ENCODE peak calls at places on chromosomes 16 and 17, in ten cellular contexts. W, J, T, C, Q, K, D, V, A and S are unnamed samples.
A peak's percentile ranks its signal among the peaks of the same experiment; 100 is the strongest.

GRCh38 chr17:43543300-43543699 is 2.8 kb downstream of the ETV4 start:
- DNase-seq in V (no peak), W (no peak), D (no peak), T (no peak), Q (no peak), K (no peak), J (no peak), A (no peak), C (no peak), S (no peak)

GRCh38 chr17:12952012-12952411 is 65.8 kb downstream of the ELAC2 start:
- DNase-seq in A (no peak), W (no peak), D (no peak), V (no peak), J (no peak), C (no peak), K (no peak), Q (no peak), T (no peak), S (no peak)

GRCh38 chr16:53999841-54000240 is 286.7 kb downstream of the IRX3 start:
- DNase-seq in T (no peak), K (peak; percentile 12), D (no peak), V (no peak), W (no peak), J (no peak), Q (no peak), C (no peak), A (no peak), S (no peak)

GRCh38 chr16:87422106-87422505 is 30.0 kb downstream of the MAP1LC3B start:
- DNase-seq in V (no peak), A (no peak), T (no peak), Q (no peak), C (no peak), W (no peak), K (no peak), D (no peak), J (no peak), S (no peak)

GRCh38 chr16:525520-526180 is 1.9 kb upstream of the CAPN15 start:
- DNase-seq in A (no peak), T (no peak), K (peak; percentile 82), J (no peak), W (peak; percentile 50), V (peak; percentile 66), C (no peak), Q (no peak), D (no peak), S (peak; percentile 68)

GRCh38 chr17:74475189-74475588 is 8.8 kb downstream of the CD300A start:
- DNase-seq in Q (no peak), T (no peak), W (no peak), A (no peak), C (no peak), V (no peak), K (no peak), J (no peak), D (no peak), S (no peak)

GRCh38 chr17:19401321-19402010 is 9.6 kb upstream of the RNF112 start:
- DNase-seq in A (no peak), W (no peak), T (no peak), V (no peak), J (no peak), K (no peak), C (no peak), D (no peak), Q (no peak), S (no peak)

GRCh38 chr17:82795615-82796014 is 43.8 kb downstream of the TBCD start:
- DNase-seq in W (no peak), D (no peak), A (no peak), Q (no peak), T (no peak), V (no peak), K (no peak), J (no peak), C (no peak), S (no peak)

GRCh38 chr17:81371910-81372760 is 23.1 kb upstream of the BAHCC1 start:
- DNase-seq in A (no peak), W (no peak), Q (peak; percentile 88), D (no peak), C (no peak), V (peak; percentile 68), J (no peak), K (no peak), T (no peak), S (no peak)

GRCh38 chr17:48892940-48893645 is 506 bp downstream of the ATP5MC1 start:
- DNase-seq in C (no peak), T (no peak), J (no peak), W (no peak), K (no peak), D (no peak), A (no peak), V (no peak), Q (peak; percentile 65), S (no peak)

GRCh38 chr17:55527520-55528118 is 16.4 kb upstream of the SMIM36 start:
- DNase-seq in K (peak; percentile 47), J (no peak), W (peak; percentile 44), Q (peak; percentile 82), D (peak; percentile 25), T (peak; percentile 13), V (no peak), A (no peak), C (peak; percentile 39), S (peak; percentile 36)

GRCh38 chr16:86437348-86437747 is 73.0 kb upstream of the FOXF1 start:
- DNase-seq in K (no peak), Q (no peak), C (no peak), T (no peak), W (no peak), D (no peak), V (no peak), J (no peak), A (no peak), S (no peak)

GRCh38 chr17:76736349-76737081 is 616 bp downstream of the SRSF2 start:
- DNase-seq in Q (peak; percentile 86), T (peak; percentile 40), C (peak; percentile 46), D (peak; percentile 51), A (peak; percentile 94), J (no peak), K (peak; percentile 57), V (peak; percentile 91), W (no peak), S (peak; percentile 66)
- TF ChIP-seq CTCF in Q (peak; percentile 47), T (no peak), C (peak; percentile 50), D (no peak), A (no peak), J (no peak), K (peak; percentile 24), V (no peak), W (peak; percentile 30), S (peak; percentile 17)

GRCh38 chr16:84068041-84068440 is 25.4 kb upstream of the SLC38A8 start:
- DNase-seq in T (no peak), A (no peak), V (no peak), W (no peak), K (no peak), J (no peak), D (no peak), C (no peak), Q (no peak), S (no peak)
- TF ChIP-seq CTCF in T (no peak), A (no peak), V (no peak), W (no peak), K (no peak), J (no peak), D (no peak), C (no peak), Q (no peak), S (no peak)

GRCh38 chr17:50499270-50499669 is 9.0 kb upstream of the MYCBPAP start:
- DNase-seq in K (no peak), Q (no peak), C (no peak), W (no peak), V (no peak), A (no peak), D (no peak), J (no peak), T (no peak), S (no peak)
- TF ChIP-seq CTCF in K (no peak), Q (no peak), C (no peak), W (no peak), V (no peak), A (no peak), D (no peak), J (no peak), T (no peak), S (no peak)

DNA sequence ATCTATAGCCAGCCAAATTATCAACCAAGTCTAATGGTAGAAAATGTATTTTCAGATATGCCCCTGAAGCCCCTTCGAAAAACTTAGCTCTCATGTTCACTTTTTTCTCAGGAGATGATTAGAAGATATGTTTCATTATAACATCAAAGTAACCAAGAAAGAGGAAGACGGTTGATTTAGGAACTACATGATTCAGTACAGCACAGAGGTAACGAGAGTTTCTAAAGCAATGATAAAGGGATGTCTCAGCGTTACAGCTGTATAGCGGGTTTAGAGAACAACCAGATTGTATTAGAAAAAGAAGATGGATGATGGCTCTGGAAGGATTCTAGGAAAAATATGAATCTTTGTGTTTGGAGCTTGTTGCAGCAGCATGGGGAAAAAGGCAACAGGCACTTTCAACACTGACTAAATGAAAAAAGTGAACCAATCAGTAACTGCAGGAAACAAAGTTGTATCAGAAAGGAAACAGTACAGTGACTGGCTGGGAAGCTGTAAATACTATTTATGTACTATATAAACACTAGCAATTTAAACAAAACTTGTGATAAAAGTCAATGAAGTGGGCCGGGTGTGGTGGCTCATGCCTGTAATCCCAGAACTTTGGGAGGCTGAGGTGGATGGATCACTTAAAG is 21.5 kb downstream of the MBTD1 start:
- DNase-seq in T (no peak), W (no peak), A (no peak), K (no peak), J (no peak), D (no peak), Q (no peak), C (no peak), V (no peak), S (peak; percentile 48)
- TF ChIP-seq CTCF in T (no peak), W (no peak), A (no peak), K (no peak), J (no peak), D (no peak), Q (no peak), C (no peak), V (no peak), S (no peak)

DNA sequence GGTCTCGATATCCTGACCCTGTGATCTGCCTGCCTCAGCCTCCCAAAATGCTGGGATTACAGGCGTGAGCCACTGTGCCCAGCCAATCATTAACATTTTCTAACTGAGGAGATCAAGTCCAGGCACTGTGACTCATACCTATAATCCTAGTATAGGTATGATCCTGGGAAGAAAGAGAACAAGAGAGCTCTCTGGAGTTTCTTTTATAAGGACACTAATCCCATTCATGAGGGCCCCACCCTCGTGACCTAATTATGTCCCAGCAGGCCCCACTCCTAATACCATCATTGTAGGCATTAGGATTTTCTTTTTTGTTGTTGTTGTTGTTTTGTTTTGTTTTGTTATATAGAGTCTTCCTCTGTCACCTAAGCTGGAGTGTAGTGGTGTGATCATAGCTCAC is 80.4 kb downstream of the CACNG3 start:
- DNase-seq in A (no peak), Q (no peak), T (no peak), C (no peak), K (no peak), V (no peak), D (no peak), W (no peak), J (no peak), S (no peak)
- TF ChIP-seq CTCF in A (no peak), Q (no peak), T (no peak), C (no peak), K (no peak), V (no peak), D (no peak), W (no peak), J (no peak), S (no peak)